ENCODE peak calls at places on chromosomes 4 and X, in five cellular contexts. D, W, S, Z and L are unnamed samples.

GRCh38 chr4:172188248-172188976 is 375.2 kb downstream of the GALNTL6 start:
- DNase-seq in Z (no peak), D (peak; percentile 33), W (no peak), S (no peak), L (no peak)

GRCh38 chrX:48676106-48676892 is 7.3 kb upstream of the WAS start:
- DNase-seq in Z (peak; percentile 61), D (peak; percentile 84), W (peak; percentile 96), S (peak; percentile 99), L (peak; percentile 97)

GRCh38 chrX:23333842-23334535 is 660 bp upstream of the PTCHD1 start:
- DNase-seq in Z (no peak), S (no peak), W (peak; percentile 40), D (no peak), L (peak; percentile 19)

GRCh38 chr4:72629540-72629939 is 60.5 kb upstream of the ADAMTS3 start:
- DNase-seq in S (no peak), D (no peak), W (no peak), Z (no peak), L (no peak)

GRCh38 chr4:98612318-98613250 is 45.8 kb downstream of the TSPAN5 start:
- DNase-seq in D (no peak), Z (no peak), W (no peak), S (no peak), L (no peak)

GRCh38 chrX:926070-926469 is 286.4 kb downstream of the CRLF2 start:
- DNase-seq in Z (no peak), D (no peak), S (no peak), W (no peak), L (no peak)

GRCh38 chr4:52996261-52997131 is 134.4 kb downstream of the RASL11B start:
- DNase-seq in Z (no peak), S (no peak), W (peak; percentile 71), D (no peak), L (no peak)

GRCh38 chr4:33722800-33723511 is 2521.4 kb downstream of the ARAP2 start:
- DNase-seq in W (peak; percentile 5), Z (no peak), S (no peak), D (no peak), L (no peak)

GRCh38 chr4:74874785-74875367 is 58.0 kb upstream of the PARM1 start:
- DNase-seq in D (peak; percentile 64), S (peak; percentile 46), W (peak; percentile 17), Z (peak; percentile 20), L (peak; percentile 63)

GRCh38 chrX:74506310-74507115 is 85.2 kb downstream of the SLC16A2 start:
- DNase-seq in W (no peak), D (no peak), Z (peak; percentile 42), S (no peak), L (no peak)

GRCh38 chr4:336099-336892 is 1.3 kb upstream of the ZNF141 start:
- DNase-seq in Z (no peak), S (no peak), W (peak; percentile 78), D (no peak), L (no peak)

GRCh38 chr4:24322517-24322916 is 261.8 kb downstream of the DHX15 start:
- DNase-seq in Z (no peak), S (no peak), D (no peak), W (no peak), L (no peak)

GRCh38 chrX:74534569-74535038 is 79.8 kb downstream of the RLIM start:
- DNase-seq in S (no peak), D (no peak), Z (peak; percentile 36), W (no peak), L (no peak)

GRCh38 chr4:74934016-74934821 is 1.3 kb downstream of the PARM1 start:
- DNase-seq in D (no peak), Z (no peak), W (peak; percentile 7), S (no peak), L (peak; percentile 33)

GRCh38 chr4:177033632-177034031 is 240.9 kb upstream of the VEGFC start:
- DNase-seq in D (no peak), Z (no peak), W (no peak), S (no peak), L (no peak)

GRCh38 chrX:68647156-68647957 is at the start of gene STARD8:
- DNase-seq in S (peak; percentile 55), D (peak; percentile 2), Z (no peak), W (peak; percentile 75), L (peak; percentile 59)

GRCh38 chr4:150591284-150591874 is 9.4 kb downstream of the MAB21L2 start:
- DNase-seq in W (no peak), Z (no peak), S (no peak), D (peak; percentile 25), L (peak; percentile 40)

GRCh38 chr4:52670739-52671138 is 11.6 kb upstream of the USP46 start:
- DNase-seq in D (no peak), S (no peak), W (no peak), Z (no peak), L (no peak)

GRCh38 chr4:128353791-128354190 is 66.2 kb upstream of the PGRMC2 start:
- DNase-seq in S (no peak), D (no peak), Z (no peak), W (no peak), L (no peak)

GRCh38 chr4:15376145-15376544 is 51.7 kb upstream of the C1QTNF7 start:
- DNase-seq in D (no peak), S (no peak), W (no peak), Z (no peak), L (no peak)

GRCh38 chr4:163295138-163295537 is 37.3 kb downstream of the NPY1R start:
- DNase-seq in D (no peak), W (no peak), S (no peak), Z (no peak), L (no peak)

GRCh38 chr4:144355809-144356757 is 215.6 kb upstream of the GYPA start:
- DNase-seq in D (peak; percentile 3), W (no peak), S (peak; percentile 11), Z (peak; percentile 51), L (peak; percentile 70)

GRCh38 chrX:129813662-129814061 is 30.0 kb downstream of the ZDHHC9 start:
- DNase-seq in Z (no peak), S (no peak), D (no peak), W (no peak), L (no peak)

GRCh38 chr4:70630162-70630561 is 1.6 kb downstream of the ENAM start:
- DNase-seq in S (no peak), W (no peak), Z (no peak), D (no peak), L (no peak)

GRCh38 chr4:115938764-115939443 is 825.5 kb upstream of the NDST4 start:
- DNase-seq in D (no peak), Z (no peak), W (peak; percentile 4), S (no peak), L (no peak)

GRCh38 chr4:75892508-75892907 is 9.7 kb downstream of the PPEF2 start:
- DNase-seq in Z (no peak), D (no peak), W (peak; percentile 38), S (peak; percentile 21), L (peak; percentile 39)

GRCh38 chr4:95181446-95182306 is 367.1 kb downstream of the UNC5C start:
- DNase-seq in W (peak; percentile 52), D (no peak), S (peak; percentile 65), Z (no peak), L (no peak)

GRCh38 chr4:44447563-44448504 is 775 bp downstream of the KCTD8 start:
- DNase-seq in W (peak; percentile 27), Z (no peak), S (no peak), D (no peak), L (peak; percentile 8)

GRCh38 chr4:39118034-39118658 is 56.1 kb downstream of the KLHL5 start:
- DNase-seq in W (no peak), Z (no peak), D (peak; percentile 3), S (no peak), L (no peak)

GRCh38 chr4:42654606-42655005 is 2.3 kb downstream of the ATP8A1 start:
- DNase-seq in D (peak; percentile 6), S (peak; percentile 8), W (no peak), Z (no peak), L (no peak)
- TF ChIP-seq FOXM1 in D (no peak), S (no peak), W (no peak), Z (no peak), L (no peak)

GRCh38 chr4:57499786-57500185 is 389.6 kb upstream of the IGFBP7 start:
- DNase-seq in W (no peak), D (peak; percentile 42), Z (no peak), S (peak; percentile 2), L (no peak)

GRCh38 chr4:57504139-57504538 is 394.0 kb upstream of the IGFBP7 start:
- DNase-seq in S (no peak), D (no peak), Z (no peak), W (no peak), L (peak; percentile 25)

GRCh38 chr4:57501715-57502114 is 391.5 kb upstream of the IGFBP7 start:
- DNase-seq in D (no peak), W (no peak), S (no peak), Z (no peak), L (no peak)
- TF ChIP-seq FOXM1 in D (no peak), W (no peak), S (no peak), Z (no peak), L (no peak)

GRCh38 chr4:110085131-110085530 is 113.3 kb downstream of the ELOVL6 start:
- DNase-seq in D (peak; percentile 7), S (peak; percentile 30), W (no peak), Z (no peak), L (no peak)
- TF ChIP-seq FOXM1 in D (no peak), S (no peak), W (no peak), Z (no peak), L (no peak)

GRCh38 chr4:1407657-1408333 is 1.6 kb upstream of the NKX1-1 start:
- DNase-seq in Z (no peak), S (no peak), W (peak; percentile 34), D (no peak), L (no peak)

GRCh38 chr4:1409806-1410425 is 3.7 kb upstream of the NKX1-1 start:
- DNase-seq in S (no peak), Z (no peak), D (no peak), W (peak; percentile 53), L (no peak)

GRCh38 chr4:1408418-1408817 is 2.2 kb upstream of the NKX1-1 start:
- DNase-seq in D (no peak), Z (no peak), W (peak; percentile 65), S (peak; percentile 18), L (no peak)

GRCh38 chr4:1410491-1411325 is 4.5 kb upstream of the NKX1-1 start:
- DNase-seq in W (peak; percentile 48), S (peak; percentile 87), D (peak; percentile 15), Z (no peak), L (peak; percentile 88)

DNA sequence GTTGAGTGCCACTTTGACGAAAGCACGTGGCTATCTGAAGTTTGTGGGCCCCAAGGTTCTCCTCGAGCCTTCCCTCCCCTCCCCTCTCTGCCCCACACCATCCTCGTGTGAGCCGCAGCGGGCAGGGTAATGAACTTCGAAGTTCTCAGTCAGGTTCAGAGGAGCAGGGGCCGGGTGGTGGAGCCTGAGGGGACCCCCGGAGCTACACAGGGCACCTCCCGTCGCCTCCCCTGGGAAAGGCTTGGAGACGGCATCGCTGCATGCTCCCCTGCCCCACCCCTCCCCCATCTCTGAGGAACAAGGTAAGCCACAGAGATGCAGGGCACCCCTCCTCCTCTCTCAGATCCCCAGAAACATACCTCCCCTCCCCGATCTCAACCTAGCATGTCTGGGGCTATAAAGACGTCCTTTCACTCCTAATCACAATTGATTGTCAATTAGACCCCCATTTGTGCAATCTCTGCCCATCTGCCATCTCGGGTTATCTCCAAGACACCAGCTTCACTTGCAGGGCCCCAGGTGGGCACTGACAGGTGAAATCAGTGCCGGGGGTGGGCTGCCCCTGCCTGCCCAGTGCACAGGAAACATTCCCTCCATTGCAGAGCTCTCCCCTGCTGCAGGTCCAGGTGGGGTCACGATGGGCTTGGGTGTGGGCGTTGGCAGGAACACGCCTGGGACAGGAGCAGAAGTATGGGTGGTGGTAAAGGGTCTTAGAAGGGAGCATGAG is 3.0 kb upstream of the NKX1-1 start:
- DNase-seq in Z (no peak), W (peak; percentile 30), S (peak; percentile 8), D (no peak), L (no peak)
- TF ChIP-seq FOXM1 in Z (no peak), W (no peak), S (no peak), D (no peak), L (no peak)